ENCODE peak calls at places on chromosome 22, in ten cellular contexts. M is CD8-positive, alpha-beta T cell; N is IMR-90; F is HepG2; E is neural progenitor cell; H is cardiac muscle cell; Z is activated B cell treated with CpG ODN at 0.5 μM for 24 hours; U is fibroblast of the aortic adventitia; I is AG09309; W is brain microvascular endothelial cell. K is an unnamed sample.

GRCh38 chr22:17143826-17144225 is 15.3 kb downstream of the HDHD5 start:
- DNase-seq in M (no peak), N (no peak), F (no peak), E (no peak), H (no peak), Z (no peak), U (no peak), I (no peak), W (no peak), K (no peak)

GRCh38 chr22:49737101-49737551 is 90.5 kb downstream of the BRD1 start:
- DNase-seq in M (no peak), N (no peak), F (no peak), E (no peak), H (no peak), Z (no peak), U (no peak), I (no peak), W (no peak), K (no peak)

GRCh38 chr22:39236321-39237275 is 8.2 kb downstream of the PDGFB start:
- DNase-seq in M (peak; percentile 71), N (no peak), F (no peak), E (no peak), H (peak; percentile 45), Z (no peak), U (no peak), I (no peak), W (peak; percentile 51), K (no peak)

GRCh38 chr22:42880815-42881214 is 23.7 kb upstream of the ARFGAP3 start:
- DNase-seq in M (no peak), N (no peak), F (no peak), E (no peak), H (no peak), Z (no peak), U (no peak), I (no peak), W (no peak), K (no peak)

GRCh38 chr22:33496112-33496511 is 424.2 kb downstream of the LARGE1 start:
- DNase-seq in M (no peak), N (no peak), F (no peak), E (no peak), H (no peak), Z (no peak), U (no peak), I (no peak), W (no peak), K (no peak)

GRCh38 chr22:19168088-19168890 is 10.2 kb downstream of the SLC25A1 start:
- DNase-seq in M (no peak), N (no peak), F (no peak), E (peak; percentile 2), H (no peak), Z (no peak), U (no peak), I (no peak), W (no peak), K (no peak)

GRCh38 chr22:50473088-50473487 is 1.7 kb downstream of the SBF1 start:
- DNase-seq in M (peak; percentile 71), N (no peak), F (peak; percentile 35), E (peak; percentile 38), H (no peak), Z (no peak), U (no peak), I (no peak), W (no peak), K (no peak)

GRCh38 chr22:28714043-28714442 is 27.6 kb downstream of the CHEK2 start:
- DNase-seq in M (no peak), N (no peak), F (no peak), E (no peak), H (no peak), Z (no peak), U (no peak), I (no peak), W (no peak), K (no peak)

GRCh38 chr22:39013923-39014722 is at the start of gene APOBEC3C:
- DNase-seq in M (peak; percentile 85), N (peak; percentile 90), F (peak; percentile 75), E (peak; percentile 70), H (peak; percentile 95), Z (peak; percentile 65), U (peak; percentile 90), I (peak; percentile 63), W (peak; percentile 87), K (no peak)

GRCh38 chr22:30612789-30613188 is 5.8 kb downstream of the TCN2 start:
- DNase-seq in M (no peak), N (no peak), F (no peak), E (no peak), H (no peak), Z (no peak), U (no peak), I (no peak), W (no peak), K (no peak)
- TF ChIP-seq CTCF in M (no peak), N (no peak), F (no peak), E (no peak), H (no peak), Z (no peak), U (no peak), I (no peak), W (no peak), K (no peak)

GRCh38 chr22:22422629-22423112 is 85.9 kb downstream of the ZNF280B start:
- DNase-seq in M (peak; percentile 65), N (peak; percentile 48), F (peak; percentile 56), E (peak; percentile 92), H (peak; percentile 71), Z (peak; percentile 79), U (peak; percentile 63), I (peak; percentile 1), W (peak; percentile 69), K (peak; percentile 42)
- TF ChIP-seq CTCF in M (peak; percentile 77), N (peak; percentile 60), F (peak; percentile 70), E (peak; percentile 94), H (peak; percentile 97), Z (peak; percentile 62), U (peak; percentile 91), I (peak; percentile 76), W (peak; percentile 96), K (peak; percentile 63)

GRCh38 chr22:27391092-27391770 is 410.3 kb downstream of the MN1 start:
- DNase-seq in M (no peak), N (no peak), F (no peak), E (peak; percentile 35), H (peak; percentile 83), Z (no peak), U (peak; percentile 62), I (no peak), W (no peak), K (no peak)

GRCh38 chr22:27397948-27398330 is 403.6 kb downstream of the MN1 start:
- DNase-seq in M (no peak), N (peak; percentile 50), F (no peak), E (no peak), H (peak; percentile 92), Z (no peak), U (peak; percentile 84), I (no peak), W (peak; percentile 51), K (no peak)

GRCh38 chr22:27397036-27397947 is 404.3 kb downstream of the MN1 start:
- DNase-seq in M (no peak), N (peak; percentile 15), F (no peak), E (no peak), H (peak; percentile 83), Z (no peak), U (peak; percentile 66), I (no peak), W (peak; percentile 32), K (no peak)

GRCh38 chr22:27394806-27395404 is 406.7 kb downstream of the MN1 start:
- DNase-seq in M (no peak), N (no peak), F (no peak), E (no peak), H (no peak), Z (no peak), U (no peak), I (no peak), W (no peak), K (no peak)

GRCh38 chr22:27393371-27393770 is 408.2 kb downstream of the MN1 start:
- DNase-seq in M (no peak), N (no peak), F (no peak), E (no peak), H (no peak), Z (no peak), U (no peak), I (no peak), W (no peak), K (no peak)
- TF ChIP-seq CTCF in M (no peak), N (no peak), F (no peak), E (no peak), H (no peak), Z (no peak), U (no peak), I (no peak), W (no peak), K (no peak)

GRCh38 chr22:37018815-37019308 is 385 bp downstream of the TST start:
- DNase-seq in M (no peak), N (peak; percentile 55), F (peak; percentile 40), E (peak; percentile 72), H (peak; percentile 65), Z (no peak), U (peak; percentile 53), I (no peak), W (peak; percentile 19), K (no peak)

GRCh38 chr22:37018086-37018814 is 997 bp downstream of the TST start:
- DNase-seq in M (no peak), N (no peak), F (no peak), E (no peak), H (no peak), Z (no peak), U (no peak), I (no peak), W (no peak), K (no peak)

GRCh38 chr22:37020192-37020479 is 594 bp downstream of the MPST start:
- DNase-seq in M (no peak), N (peak; percentile 47), F (no peak), E (no peak), H (peak; percentile 57), Z (no peak), U (peak; percentile 60), I (no peak), W (peak; percentile 29), K (no peak)

GRCh38 chr22:37021041-37021440 is 1.5 kb downstream of the MPST start:
- DNase-seq in M (no peak), N (no peak), F (no peak), E (no peak), H (no peak), Z (no peak), U (no peak), I (no peak), W (no peak), K (no peak)

GRCh38 chr22:37019309-37020191 is at the start of the genes MPST and TST:
- DNase-seq in M (peak; percentile 53), N (peak; percentile 61), F (peak; percentile 62), E (peak; percentile 93), H (peak; percentile 77), Z (peak; percentile 64), U (peak; percentile 55), I (no peak), W (peak; percentile 29), K (peak; percentile 40)
- TF ChIP-seq CTCF in M (no peak), N (peak; percentile 4), F (peak; percentile 8), E (peak; percentile 25), H (no peak), Z (no peak), U (no peak), I (no peak), W (no peak), K (no peak)

K was measured in D721Med.